ENCODE peak calls at places on chromosomes 7 and 10, in six cellular contexts. X is left lung, P is cardiac muscle cell, G is heart right ventricle, Z is neural progenitor cell, Y is ovary. V is an unnamed sample.

GRCh38 chr10:17001961-17002749 is 127.5 kb downstream of the CUBN start:
- DNase-seq in X (peak; percentile 62), Z (no peak), G (peak; percentile 74), Y (peak; percentile 75), P (no peak), V (no peak)

GRCh38 chr7:114650491-114650890 is 235.9 kb downstream of the FOXP2 start:
- DNase-seq in P (peak; percentile 33), X (no peak), Z (no peak), Y (no peak), G (no peak), V (no peak)

GRCh38 chr7:44217133-44217714 is 16.4 kb downstream of the YKT6 start:
- DNase-seq in Y (peak; percentile 10), P (no peak), G (no peak), X (no peak), Z (no peak), V (peak; percentile 76)

GRCh38 chr10:95496246-95496911 is 64.8 kb downstream of the SORBS1 start:
- DNase-seq in G (no peak), P (no peak), Y (no peak), Z (no peak), X (no peak), V (no peak)

GRCh38 chr10:91296471-91296870 is 76.0 kb downstream of the PCGF5 start:
- DNase-seq in X (no peak), Y (no peak), Z (peak; percentile 36), P (peak; percentile 28), G (no peak), V (no peak)

GRCh38 chr10:101388671-101389276 is 34.8 kb downstream of the BTRC start:
- DNase-seq in Y (no peak), G (no peak), X (no peak), P (no peak), Z (no peak), V (no peak)

GRCh38 chr10:111295788-111296187 is 219.0 kb downstream of the ADRA2A start:
- DNase-seq in G (no peak), Y (no peak), P (no peak), Z (no peak), X (no peak), V (no peak)

GRCh38 chr10:17009228-17009700 is 120.3 kb downstream of the CUBN start:
- DNase-seq in Z (no peak), G (no peak), P (no peak), X (no peak), Y (no peak), V (no peak)

GRCh38 chr7:68529221-68529620 is 1069.1 kb upstream of the AUTS2 start:
- DNase-seq in P (no peak), G (no peak), Z (no peak), X (no peak), Y (no peak), V (no peak)

GRCh38 chr7:95367606-95368005 is 28.6 kb downstream of the PON3 start:
- DNase-seq in X (no peak), G (no peak), Z (no peak), Y (no peak), P (no peak), V (no peak)

GRCh38 chr7:130481898-130482297 is 10.0 kb upstream of the MEST start:
- DNase-seq in P (no peak), Z (no peak), G (no peak), X (no peak), Y (no peak), V (no peak)

GRCh38 chr10:76050291-76050625 is 618.8 kb downstream of the LRMDA start:
- DNase-seq in Y (no peak), P (no peak), X (no peak), G (no peak), Z (no peak), V (no peak)

GRCh38 chr10:97498841-97499560 is at the start of gene UBTD1:
- DNase-seq in X (peak; percentile 64), Y (peak; percentile 80), Z (peak; percentile 78), P (peak; percentile 60), G (peak; percentile 44), V (no peak)

DNA sequence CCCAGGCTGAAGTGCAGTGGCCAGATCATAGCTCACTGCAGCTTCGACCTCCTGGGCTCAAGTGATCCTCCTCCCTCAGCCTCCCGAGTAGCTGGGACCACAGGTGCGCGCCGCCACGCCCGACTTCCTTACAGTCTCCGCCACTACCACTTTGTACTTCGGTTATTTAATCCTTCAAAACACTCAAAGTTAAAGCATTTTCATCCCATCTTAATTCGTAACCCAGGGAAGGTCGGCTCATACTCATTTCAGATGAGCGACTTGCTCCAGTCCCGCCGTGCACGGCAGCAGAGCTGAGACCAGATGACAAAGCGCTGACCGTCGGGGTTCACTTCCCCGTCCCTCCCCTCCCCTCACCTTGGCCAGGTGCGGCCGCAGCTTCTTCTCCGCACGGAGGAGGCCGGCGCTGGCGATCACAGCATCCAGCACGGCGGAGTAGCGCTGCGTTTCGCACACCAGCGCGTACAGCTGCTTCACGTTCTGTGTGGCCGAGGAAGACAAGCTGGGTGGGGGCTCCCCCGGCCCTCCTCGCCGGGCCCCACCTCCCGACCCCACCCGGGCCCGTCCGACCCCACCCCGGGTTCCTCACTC is 457 bp downstream of the NSUN5 start:
- DNase-seq in X (no peak), Z (peak; percentile 38), P (no peak), Y (no peak), G (no peak), V (no peak)
- TF ChIP-seq CTCF in X (no peak), Z (no peak), P (no peak), Y (no peak), G (no peak), V (no peak)

DNA sequence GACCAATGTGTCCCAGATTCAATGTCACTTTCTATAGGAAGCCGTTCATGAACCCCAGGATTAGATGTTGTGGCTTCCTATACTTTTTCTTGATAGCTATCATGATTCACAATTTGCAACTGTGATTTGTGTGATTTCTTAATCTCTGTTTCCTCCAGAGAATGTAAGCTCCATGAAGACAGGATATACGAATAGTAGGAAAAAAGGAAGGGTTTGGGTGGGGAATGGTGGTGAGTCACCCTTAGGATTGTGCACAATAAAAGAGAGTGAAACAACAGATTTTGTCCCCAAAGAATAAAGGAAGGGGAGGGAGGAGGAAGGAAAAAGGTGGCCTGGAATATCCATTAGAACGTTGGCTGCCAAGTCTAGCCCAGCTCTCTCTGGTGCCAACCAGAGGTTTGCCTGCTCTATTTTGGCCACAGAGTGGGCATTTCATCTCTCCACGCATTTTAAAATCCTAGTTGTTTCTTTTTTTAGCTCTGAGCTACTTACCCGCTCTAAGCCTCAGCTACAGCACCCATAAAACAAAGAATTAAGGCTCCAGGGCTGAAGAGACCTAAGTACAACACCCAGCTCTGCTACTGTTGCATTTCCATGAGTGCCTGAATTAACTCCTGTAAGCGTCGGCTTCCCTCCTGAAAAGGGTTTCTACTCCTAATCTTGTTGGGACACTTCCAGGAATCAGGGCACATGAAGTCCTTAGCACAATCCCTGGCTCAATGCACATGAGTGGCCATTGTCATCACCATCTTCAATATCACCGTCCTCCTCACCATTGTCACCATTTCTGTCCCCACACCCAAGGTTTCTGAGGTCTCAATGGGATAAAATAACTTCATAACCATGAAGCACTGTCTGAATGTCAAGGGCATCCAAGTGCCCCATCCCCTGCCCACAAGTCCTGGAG is 3.5 kb downstream of the HK1 start:
- DNase-seq in Z (no peak), X (no peak), Y (no peak), P (no peak), G (no peak), V (no peak)
- H3K27ac ChIP-seq in Z (no peak overlapping the region), X (no peak overlapping the region), Y (no peak overlapping the region), P (no peak overlapping the region), G (no peak overlapping the region), V (no peak overlapping the region)

DNA sequence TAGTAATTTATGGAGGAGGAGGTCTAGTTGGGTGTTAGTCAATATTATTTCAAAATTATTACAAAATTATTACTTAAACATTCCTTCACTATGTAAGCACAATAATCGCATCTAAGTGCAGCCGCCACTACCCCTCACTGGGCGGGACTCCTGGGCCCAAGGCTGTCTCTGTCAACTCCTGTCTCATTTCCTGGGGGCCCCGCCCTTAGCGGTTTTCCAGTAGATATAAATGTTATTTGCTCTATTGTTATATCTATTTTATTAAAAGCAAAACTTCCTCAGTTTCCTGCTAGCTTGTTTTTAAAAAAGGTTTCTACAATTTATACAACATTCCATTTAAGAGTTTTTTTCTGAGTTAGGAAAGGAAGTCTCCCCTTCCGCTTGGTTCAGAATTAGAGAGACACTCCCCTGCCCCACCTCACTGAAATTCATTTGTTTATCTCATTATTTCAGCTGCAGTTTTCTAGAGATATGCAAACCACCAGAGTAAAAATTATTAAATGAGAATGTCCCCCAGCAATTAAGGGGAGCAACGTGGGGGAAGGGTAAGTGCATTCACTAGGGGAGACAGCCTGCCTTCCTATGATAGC is 82.7 kb downstream of the RAMP3 start:
- DNase-seq in Z (no peak), P (no peak), X (no peak), G (peak; percentile 69), Y (no peak), V (peak; percentile 76)
- H3K4me3 ChIP-seq in Z (no peak overlapping the region), P (no peak overlapping the region), X (no peak overlapping the region), G (no peak overlapping the region), Y (no peak overlapping the region), V (no peak overlapping the region)

GRCh38 chr7:66145404-66145843 is 30.8 kb downstream of the CRCP start:
- DNase-seq in Z (no peak), Y (peak; percentile 79), P (peak; percentile 29), X (peak; percentile 53), G (peak; percentile 59), V (no peak)
- TF ChIP-seq CTCF in Z (no peak), Y (peak; percentile 33), P (no peak), X (no peak), G (no peak), V (no peak)

DNA sequence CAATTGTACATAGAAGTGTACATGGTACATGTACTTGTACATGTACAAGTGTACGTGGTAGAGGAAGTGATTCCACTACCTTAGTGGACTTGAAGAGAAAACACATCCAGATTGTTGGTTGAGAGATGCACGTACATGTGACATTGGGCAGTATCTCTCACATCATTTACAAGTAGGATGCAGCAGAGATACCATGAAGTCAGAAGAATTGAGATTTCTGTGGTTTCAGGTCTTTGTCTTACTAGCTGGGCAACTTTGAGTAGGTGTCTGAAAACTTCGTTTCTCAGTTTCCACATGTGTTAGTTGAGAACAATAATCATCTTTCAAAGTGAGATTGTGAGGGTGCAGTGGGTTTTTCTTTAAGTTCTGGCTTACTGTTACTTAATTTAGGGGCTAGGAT is 21.5 kb downstream of the CLDN12 start:
- DNase-seq in Y (no peak), Z (no peak), X (no peak), G (no peak), P (no peak), V (no peak)
- H3K27ac ChIP-seq in Y (no peak overlapping the region), Z (no peak overlapping the region), X (no peak overlapping the region), G (no peak overlapping the region), P (no peak overlapping the region), V (no peak overlapping the region)

V was measured in spleen.